ENCODE peak calls at places on chromosomes 4 and X, in four cellular contexts. T, F, X and B are unnamed samples.

GRCh38 chr4:29717658-29718057 is 1002.5 kb upstream of the PCDH7 start:
- DNase-seq in F (no peak), X (no peak), T (peak), B (no peak)

GRCh38 chrX:140817943-140818342 is 108.4 kb downstream of the LINC00632 start:
- DNase-seq in F (no peak), T (peak), X (peak), B (peak)

GRCh38 chr4:54099287-54099958 is 540 bp upstream of the GSX2 start:
- DNase-seq in F (no peak), X (no peak), T (no peak), B (no peak)

GRCh38 chr4:1807258-1807777 is 14.2 kb downstream of the FGFR3 start:
- DNase-seq in T (no peak), F (no peak), X (no peak), B (no peak)

GRCh38 chr4:175947117-175947722 is 118.4 kb upstream of the WDR17 start:
- DNase-seq in X (no peak), T (peak), F (no peak), B (peak)

GRCh38 chrX:68889244-68889643 is 60.4 kb downstream of the EFNB1 start:
- DNase-seq in T (no peak), F (no peak), X (no peak), B (no peak)

GRCh38 chr4:25908491-25908901 is 5.5 kb upstream of the SMIM20 start:
- DNase-seq in F (no peak), T (peak), X (peak), B (peak)

GRCh38 chrX:115018040-115018647 is 728 bp upstream of the IL13RA2 start:
- DNase-seq in T (peak), F (no peak), X (no peak), B (peak)

GRCh38 chr4:17283832-17284231 is 228.1 kb downstream of the QDPR start:
- DNase-seq in X (no peak), F (no peak), T (no peak), B (no peak)

GRCh38 chrX:46819136-46819535 is 17.7 kb upstream of the RP2 start:
- DNase-seq in F (no peak), T (no peak), X (no peak), B (no peak)

GRCh38 chr4:7066006-7066405 is 1.9 kb downstream of the GRPEL1 start:
- DNase-seq in X (no peak), F (no peak), T (no peak), B (no peak)

GRCh38 chr4:8742546-8742945 is 129.1 kb downstream of the HMX1 start:
- DNase-seq in F (no peak), T (no peak), X (no peak), B (no peak)

GRCh38 chr4:125315571-125316390 is 1.0 kb downstream of the FAT4 start:
- DNase-seq in T (peak), X (no peak), F (peak), B (peak)

GRCh38 chr4:94519019-94519418 is 67.3 kb downstream of the PDLIM5 start:
- DNase-seq in T (no peak), F (no peak), X (no peak), B (no peak)

GRCh38 chr4:57993934-57994333 is 883.7 kb upstream of the IGFBP7 start:
- DNase-seq in T (no peak), X (no peak), F (no peak), B (no peak)

GRCh38 chr4:168832746-168833575 is 177.1 kb downstream of the CBR4 start:
- DNase-seq in F (no peak), T (peak), X (no peak), B (peak)

GRCh38 chr4:83364312-83364711 is 29.7 kb upstream of the HPSE start:
- DNase-seq in T (no peak), X (no peak), F (no peak), B (no peak)

GRCh38 chr4:47642985-47643745 is 158.1 kb downstream of the ATP10D start:
- DNase-seq in F (no peak), T (no peak), X (no peak), B (no peak)

GRCh38 chr4:90958256-90958895 is 831.2 kb downstream of the CCSER1 start:
- DNase-seq in F (no peak), X (no peak), T (peak), B (no peak)

GRCh38 chr4:152063301-152064235 is 302.8 kb upstream of the GATB start:
- DNase-seq in X (no peak), T (no peak), F (no peak), B (no peak)

GRCh38 chr4:48944252-48944651 is 37.7 kb upstream of the OCIAD2 start:
- DNase-seq in F (no peak), T (peak), X (no peak), B (no peak)

GRCh38 chr4:174119818-174120217 is 163.6 kb downstream of the FBXO8 start:
- DNase-seq in X (no peak), T (no peak), F (peak), B (peak)

GRCh38 chr4:187128971-187129370 is 405.3 kb upstream of the FAT1 start:
- DNase-seq in F (no peak), X (no peak), T (peak), B (no peak)

GRCh38 chr4:80153800-80154546 is 43.3 kb upstream of the PRDM8 start:
- DNase-seq in X (no peak), T (no peak), F (no peak), B (no peak)

GRCh38 chr4:56622176-56622575 is 58.9 kb downstream of the HOPX start:
- DNase-seq in F (no peak), T (peak), X (no peak), B (no peak)

GRCh38 chr4:156169011-156169410 is 215.3 kb upstream of the CTSO start:
- DNase-seq in X (no peak), F (no peak), T (peak), B (no peak)

GRCh38 chr4:55347610-55348228 is 1.7 kb downstream of the SRD5A3 start:
- DNase-seq in T (peak), X (no peak), F (no peak), B (no peak)

GRCh38 chr4:41015031-41015675 is 199.2 kb downstream of the APBB2 start:
- DNase-seq in X (no peak), T (no peak), F (no peak), B (no peak)

GRCh38 chrX:2412131-2412530 is 88.6 kb downstream of the DHRSX start:
- DNase-seq in F (no peak), T (no peak), X (no peak), B (no peak)

GRCh38 chrX:137418086-137418485 is 147.8 kb upstream of the ZIC3 start:
- DNase-seq in X (no peak), T (no peak), F (no peak), B (no peak)

GRCh38 chrX:112687189-112687691 is 7.5 kb upstream of the LHFPL1 start:
- DNase-seq in X (no peak), T (peak), F (no peak), B (no peak)

GRCh38 chrX:150362599-150363481 is at the start of gene MAMLD1:
- DNase-seq in T (peak), F (no peak), X (peak), B (peak)

GRCh38 chr4:119894650-119895208 is 171.9 kb downstream of the MAD2L1 start:
- DNase-seq in T (no peak), X (no peak), F (no peak), B (no peak)

GRCh38 chrX:63635750-63636149 is 149.3 kb downstream of the ARHGEF9 start:
- DNase-seq in T (no peak), X (no peak), F (no peak), B (no peak)

GRCh38 chr4:99033956-99034355 is 38.4 kb downstream of the METAP1 start:
- DNase-seq in X (no peak), F (no peak), T (no peak), B (no peak)

GRCh38 chr4:112270051-112270450 is 15.7 kb downstream of the TIFA start:
- DNase-seq in T (no peak), F (no peak), X (no peak), B (no peak)

GRCh38 chr4:111873801-111874200 is 271.5 kb upstream of the FAM241A start:
- DNase-seq in F (no peak), X (no peak), T (no peak), B (no peak)

GRCh38 chr4:108884596-108884995 is 121.7 kb upstream of the ETNPPL start:
- DNase-seq in T (no peak), X (no peak), F (no peak), B (no peak)

GRCh38 chr4:106238819-106239420 is 77.1 kb downstream of the TBCK start:
- DNase-seq in T (peak), X (no peak), F (no peak), B (peak)